ENCODE peak calls at places on chromosomes 16 and 17, in six cellular contexts. Q is tibial nerve, I is IMR-90, S is prostate gland, C is lower leg skin, H is A549. N is an unnamed sample.

GRCh38 chr16:67013823-67014640 is 14.9 kb upstream of the CBFB start:
- DNase-seq in I (peak), H (no peak), Q (peak), C (no peak), S (peak), N (peak)

GRCh38 chr17:49364119-49364518 is 2.1 kb upstream of the ZNF652 start:
- DNase-seq in C (no peak), I (no peak), Q (no peak), S (no peak), H (no peak), N (no peak)

GRCh38 chr17:32575865-32576264 is 89.1 kb downstream of the CDK5R1 start:
- DNase-seq in Q (no peak), H (no peak), C (no peak), I (no peak), S (no peak), N (no peak)

GRCh38 chr16:20415541-20415940 is 6.2 kb downstream of the ACSM5 start:
- DNase-seq in I (no peak), C (no peak), Q (no peak), S (no peak), H (no peak), N (no peak)

GRCh38 chr17:65417406-65418221 is 143.8 kb downstream of the AXIN2 start:
- DNase-seq in H (no peak), S (no peak), Q (no peak), I (no peak), C (peak), N (no peak)

GRCh38 chr16:81823111-81823510 is 44.0 kb downstream of the PLCG2 start:
- DNase-seq in H (no peak), C (no peak), I (no peak), Q (no peak), S (no peak), N (peak)

GRCh38 chr17:14745122-14745521 is 444.2 kb downstream of the HS3ST3B1 start:
- DNase-seq in C (no peak), S (no peak), H (no peak), Q (no peak), I (peak), N (no peak)

GRCh38 chr16:54546481-54546880 is 259.9 kb upstream of the IRX3 start:
- DNase-seq in H (no peak), I (no peak), S (no peak), C (no peak), Q (no peak), N (no peak)

GRCh38 chr17:82864721-82865240 is 25.0 kb upstream of the ZNF750 start:
- DNase-seq in S (no peak), H (no peak), I (no peak), C (no peak), Q (no peak), N (no peak)

GRCh38 chr17:12522743-12523181 is 142.9 kb upstream of the MYOCD start:
- DNase-seq in Q (no peak), C (no peak), S (peak), I (peak), H (peak), N (no peak)

GRCh38 chr16:28504707-28505404 is 1.8 kb downstream of the IL27 start:
- DNase-seq in Q (no peak), S (no peak), H (no peak), C (no peak), I (no peak), N (no peak)

GRCh38 chr17:32483451-32484019 is 3.3 kb upstream of the CDK5R1 start:
- DNase-seq in C (no peak), H (peak), S (peak), Q (peak), I (peak), N (peak)

GRCh38 chr17:2239882-2240430 is 63.6 kb downstream of the SMG6 start:
- DNase-seq in C (peak), I (peak), Q (no peak), S (no peak), H (peak), N (peak)

GRCh38 chr17:50533720-50534148 is 1.2 kb downstream of the EPN3 start:
- DNase-seq in Q (peak), H (no peak), S (peak), I (peak), C (no peak), N (no peak)

GRCh38 chr17:35345926-35346771 is 27.3 kb downstream of the SLFN11 start:
- DNase-seq in S (peak), I (peak), H (no peak), C (peak), Q (peak), N (peak)

GRCh38 chr17:80104321-80104955 is 3.1 kb downstream of the GAA start:
- DNase-seq in C (no peak), Q (no peak), I (no peak), H (no peak), S (no peak), N (no peak)

GRCh38 chr16:67163164-67163902 is 1.2 kb upstream of the HSF4 start:
- DNase-seq in Q (no peak), H (no peak), S (peak), I (peak), C (no peak), N (peak)

GRCh38 chr17:17846645-17847044 is 9.9 kb upstream of the SREBF1 start:
- DNase-seq in S (no peak), H (no peak), I (no peak), Q (no peak), C (no peak), N (no peak)

GRCh38 chr16:89331371-89332109 is 114.0 kb downstream of the ZNF778 start:
- DNase-seq in I (no peak), H (no peak), Q (no peak), C (no peak), S (no peak), N (no peak)

GRCh38 chr16:68229431-68230175 is 6.3 kb downstream of the ESRP2 start:
- DNase-seq in S (peak), H (peak), Q (no peak), C (no peak), I (peak), N (no peak)

GRCh38 chr16:85986931-85987749 is 88.2 kb downstream of the IRF8 start:
- DNase-seq in I (no peak), H (no peak), S (no peak), Q (no peak), C (no peak), N (no peak)

GRCh38 chr17:17205368-17206148 is 575 bp downstream of the PLD6 start:
- DNase-seq in H (peak), Q (peak), S (peak), I (peak), C (peak), N (peak)

GRCh38 chr17:81230043-81230820 is 7.5 kb upstream of the CEP131 start:
- DNase-seq in S (no peak), H (peak), C (no peak), Q (no peak), I (no peak), N (no peak)

GRCh38 chr17:73657473-73658116 is 13.3 kb upstream of the SDK2 start:
- DNase-seq in Q (no peak), C (no peak), S (peak), H (peak), I (no peak), N (no peak)

GRCh38 chr16:48105456-48105855 is 50.3 kb downstream of the ABCC12 start:
- DNase-seq in C (no peak), Q (no peak), S (no peak), H (no peak), I (peak), N (no peak)

GRCh38 chr16:47317465-47318240 is 143.2 kb downstream of the ITFG1 start:
- DNase-seq in S (no peak), I (no peak), C (no peak), H (no peak), Q (no peak), N (no peak)

GRCh38 chr17:75892556-75893224 is 4.1 kb downstream of the TRIM65 start:
- DNase-seq in H (no peak), S (no peak), C (no peak), Q (no peak), I (no peak), N (no peak)

GRCh38 chr17:61007980-61008379 is 330.3 kb downstream of the BCAS3 start:
- DNase-seq in S (no peak), C (no peak), Q (no peak), H (no peak), I (no peak), N (no peak)

GRCh38 chr17:77160032-77160876 is 19.5 kb downstream of the SEC14L1 start:
- DNase-seq in H (no peak), S (no peak), C (no peak), Q (no peak), I (no peak), N (no peak)

GRCh38 chr17:76667786-76668453 is 24.4 kb upstream of the ST6GALNAC1 start:
- DNase-seq in H (no peak), I (no peak), S (no peak), C (no peak), Q (no peak), N (no peak)

GRCh38 chr17:32769846-32770245 is 107.1 kb downstream of the MYO1D start:
- DNase-seq in S (no peak), Q (no peak), I (no peak), H (peak), C (no peak), N (no peak)

GRCh38 chr17:83031321-83031945 is 48.0 kb upstream of the METRNL start:
- DNase-seq in C (no peak), I (no peak), H (no peak), S (no peak), Q (no peak), N (no peak)

GRCh38 chr17:55159251-55159650 is 105.5 kb upstream of the HLF start:
- DNase-seq in C (no peak), I (peak), Q (no peak), S (no peak), H (no peak), N (no peak)

GRCh38 chr16:25747160-25747758 is 55.5 kb downstream of the HS3ST4 start:
- DNase-seq in I (no peak), H (no peak), C (no peak), Q (no peak), S (no peak), N (no peak)

GRCh38 chr17:61806941-61807340 is 56.4 kb downstream of the BRIP1 start:
- DNase-seq in Q (no peak), H (no peak), S (no peak), C (no peak), I (peak), N (no peak)

GRCh38 chr17:55005520-55005919 is 37.0 kb downstream of the STXBP4 start:
- DNase-seq in C (no peak), S (no peak), I (peak), Q (no peak), H (peak), N (no peak)

DNA sequence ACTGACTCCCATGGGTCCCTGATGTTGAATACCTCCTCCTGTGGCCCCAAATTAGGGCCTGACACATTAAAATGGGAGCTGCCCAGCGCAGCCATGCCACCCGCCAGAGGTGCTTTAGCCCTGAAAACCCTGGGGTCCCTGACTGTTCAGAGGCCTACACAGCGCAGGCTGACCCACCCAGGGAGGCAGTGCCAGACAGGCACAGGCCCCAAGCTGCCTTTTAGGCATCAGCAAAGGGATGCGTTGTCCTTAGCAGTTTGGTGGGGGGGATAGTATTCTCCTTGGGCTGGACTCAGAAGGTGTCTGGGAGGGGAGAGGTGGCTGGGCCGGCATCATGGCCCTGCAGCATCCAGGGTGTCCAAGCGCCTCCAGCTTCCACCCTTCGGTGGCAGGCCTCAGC is 1.4 kb downstream of the RAPGEFL1 start:
- DNase-seq in S (no peak), H (no peak), Q (no peak), I (no peak), C (no peak), N (no peak)
- H3K4me3 ChIP-seq in S (no peak), H (no peak), Q (no peak), I (no peak), C (peak), N (no peak)

DNA sequence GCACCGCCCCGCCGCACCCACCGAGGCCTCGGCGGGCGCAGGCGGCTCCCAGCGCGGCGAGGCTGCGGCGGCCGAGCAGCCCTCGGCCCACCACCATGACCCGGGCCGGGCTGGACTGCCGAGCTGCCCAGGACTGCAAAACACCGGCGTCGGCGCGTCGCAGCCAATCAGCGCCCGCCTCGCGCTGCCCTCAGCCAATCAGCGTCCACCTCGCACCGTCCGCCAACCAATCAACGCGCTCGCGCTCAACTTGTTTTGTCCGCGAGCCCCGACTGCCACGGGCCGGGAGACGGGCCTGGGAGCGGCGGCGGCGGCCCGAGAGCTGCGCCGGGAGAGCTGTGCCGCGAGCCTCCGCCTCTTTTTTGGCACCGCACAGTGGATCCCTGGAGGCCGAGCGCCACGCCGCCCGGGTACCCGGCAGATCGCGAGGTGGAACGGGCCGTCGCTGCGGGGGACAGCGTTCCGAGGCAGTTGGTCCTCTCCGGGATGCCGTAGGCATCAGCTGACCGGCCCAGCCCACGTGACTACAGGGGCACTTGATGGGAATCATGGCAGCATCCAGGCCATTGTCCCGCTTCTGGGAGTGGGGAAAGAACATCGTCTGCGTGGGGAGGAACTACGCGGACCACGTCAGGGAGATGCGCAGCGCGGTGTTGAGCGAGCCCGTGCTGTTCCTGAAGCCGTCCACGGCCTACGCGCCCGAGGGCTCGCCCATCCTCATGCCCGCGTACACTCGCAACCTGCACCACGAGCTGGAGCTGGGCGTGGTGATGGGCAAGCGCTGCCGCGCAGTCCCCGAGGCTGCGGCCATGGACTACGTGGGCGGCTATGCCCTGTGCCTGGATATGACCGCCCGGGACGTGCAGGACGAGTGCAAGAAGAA is at the start of the genes FAHD1 and HAGH:
- DNase-seq in C (peak), I (peak), S (peak), Q (peak), H (peak), N (peak)
- TF ChIP-seq POLR2A in C (no peak), I (peak), S (peak), Q (no peak), H (peak), N (peak)

GRCh38 chr17:66441012-66441703 is 138.7 kb downstream of the PRKCA start:
- DNase-seq in Q (no peak), S (no peak), I (no peak), H (no peak), C (no peak), N (no peak)
- H3K4me3 ChIP-seq in Q (no peak), S (no peak), I (no peak), H (no peak), C (no peak), N (no peak)

GRCh38 chr16:87492721-87493554 is at the start of gene ZCCHC14:
- DNase-seq in C (peak), H (peak), I (peak), Q (peak), S (peak), N (peak)
- TF ChIP-seq POLR2A in C (no peak), H (peak), I (peak), Q (peak), S (peak), N (peak)

GRCh38 chr16:58022601-58023371 is 2.8 kb upstream of the MMP15 start:
- DNase-seq in C (no peak), S (peak), H (no peak), I (peak), Q (peak), N (no peak)
- H3K4me3 ChIP-seq in C (no peak), S (no peak), H (no peak), I (no peak), Q (no peak), N (no peak)